ENCODE peak calls at places on chromosomes 2 and 18, in seven cellular contexts. N is H9, U is trophoblast cell, K is mesenchymal stem cell, L is neuronal stem cell, B is IMR-90, M is H1. G is an unnamed sample.
A peak's percentile ranks its signal among the peaks of the same experiment; 100 is the strongest.

GRCh38 chr2:74003494-74004211 is 18.9 kb downstream of the TET3 start:
- DNase-seq in M (no peak), K (peak; percentile 59), L (no peak), B (peak; percentile 82), N (peak; percentile 48), U (no peak), G (peak; percentile 76)

GRCh38 chr18:9737814-9738160 is 29.7 kb downstream of the RAB31 start:
- DNase-seq in N (no peak), M (no peak), B (no peak), L (no peak), K (no peak), U (no peak), G (no peak)

GRCh38 chr2:166592750-166593149 is 98.7 kb upstream of the SCN7A start:
- DNase-seq in L (no peak), M (no peak), N (no peak), B (no peak), K (no peak), U (no peak), G (no peak)

GRCh38 chr18:72652990-72653593 is 109.0 kb upstream of the CBLN2 start:
- DNase-seq in B (no peak), L (peak; percentile 50), U (no peak), M (peak; percentile 77), N (peak; percentile 71), K (peak; percentile 10), G (peak; percentile 83)

GRCh38 chr2:42823744-42824453 is 31.5 kb upstream of the HAAO start:
- DNase-seq in M (peak; percentile 36), K (no peak), N (no peak), B (peak; percentile 23), U (no peak), L (no peak), G (no peak)

GRCh38 chr2:8520791-8521344 is 161.0 kb upstream of the ID2 start:
- DNase-seq in U (no peak), B (no peak), M (no peak), L (no peak), N (no peak), K (no peak), G (no peak)

GRCh38 chr2:106030287-106031268 is 163.5 kb downstream of the UXS1 start:
- DNase-seq in B (peak; percentile 81), M (no peak), K (peak; percentile 64), N (no peak), U (peak; percentile 45), L (no peak), G (no peak)

GRCh38 chr2:31244101-31244500 is 10.1 kb downstream of the EHD3 start:
- DNase-seq in U (no peak), B (no peak), K (no peak), L (no peak), N (peak; percentile 20), M (no peak), G (no peak)

GRCh38 chr2:167355796-167356195 is 467.5 kb downstream of the XIRP2 start:
- DNase-seq in U (no peak), M (no peak), B (peak; percentile 80), L (no peak), N (no peak), K (peak; percentile 46), G (no peak)

GRCh38 chr2:22634167-22634566 is 750.8 kb upstream of the KLHL29 start:
- DNase-seq in N (no peak), M (no peak), B (no peak), U (no peak), L (no peak), K (no peak), G (no peak)
- H2BK5ac ChIP-seq in N (no peak overlapping the region), M (no peak overlapping the region), B (no peak overlapping the region), U (no peak overlapping the region), L (no peak overlapping the region), K (no peak overlapping the region), G (no peak overlapping the region)

GRCh38 chr2:46134531-46135229 is 162.5 kb upstream of the EPAS1 start:
- DNase-seq in B (no peak), N (no peak), L (no peak), K (peak; percentile 69), M (no peak), U (peak; percentile 91), G (peak; percentile 12)

GRCh38 chr2:46135230-46135555 is 162.0 kb upstream of the EPAS1 start:
- DNase-seq in U (no peak), L (no peak), B (no peak), M (no peak), N (no peak), K (no peak), G (no peak)

GRCh38 chr2:46135936-46136335 is 161.3 kb upstream of the EPAS1 start:
- DNase-seq in M (no peak), L (no peak), U (peak; percentile 96), B (peak; percentile 64), N (no peak), K (peak; percentile 74), G (peak; percentile 56)

GRCh38 chr2:46136953-46137352 is 160.3 kb upstream of the EPAS1 start:
- DNase-seq in B (no peak), L (no peak), M (no peak), N (no peak), U (no peak), K (no peak), G (no peak)

DNA sequence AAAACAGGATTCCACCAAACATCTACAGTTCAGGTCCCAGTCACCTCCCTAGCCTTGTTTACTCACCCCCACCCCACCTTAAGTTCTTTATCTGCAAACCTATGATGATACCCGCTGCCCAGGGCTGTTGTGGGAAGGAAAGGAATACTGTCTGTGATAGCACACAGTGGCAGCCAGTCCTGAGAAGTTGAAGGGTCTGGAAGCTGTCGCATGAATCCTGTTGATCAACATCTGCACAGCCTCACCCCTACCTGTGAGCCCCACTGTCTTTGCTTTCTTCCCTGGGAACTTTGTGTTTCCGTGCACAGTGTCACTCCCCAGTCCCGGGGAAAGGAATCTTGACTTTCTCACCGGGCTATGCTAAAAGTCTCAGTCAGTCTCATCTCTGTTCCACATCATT is 160.7 kb upstream of the EPAS1 start:
- DNase-seq in N (no peak), M (no peak), B (no peak), U (peak; percentile 29), L (no peak), K (no peak), G (peak; percentile 21)
- H2BK5ac ChIP-seq in N (no peak overlapping the region), M (no peak overlapping the region), B (no peak overlapping the region), U (peak overlapping the region; percentile 76), L (no peak overlapping the region), K (no peak overlapping the region), G (no peak overlapping the region)

DNA sequence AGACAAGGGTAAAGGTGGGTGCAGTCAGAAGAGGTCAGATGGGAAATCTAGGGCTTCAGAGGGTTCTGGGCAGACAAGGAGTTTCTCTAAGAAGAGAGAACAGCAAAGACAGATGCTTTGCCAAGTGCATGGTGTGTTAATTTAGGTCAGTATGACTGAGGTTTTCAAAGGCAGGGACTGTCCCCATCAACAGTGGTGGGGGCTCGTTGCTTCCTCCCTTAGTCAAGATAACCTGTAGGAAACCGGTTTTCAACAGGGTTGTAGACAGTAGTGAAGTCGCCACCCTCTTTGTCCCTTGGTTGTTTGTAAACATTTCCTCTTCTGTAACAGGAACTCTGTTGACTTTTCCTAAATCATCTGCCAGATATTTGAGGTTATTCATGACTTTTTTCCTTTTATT is 11.6 kb downstream of the RAB12 start:
- DNase-seq in L (no peak), K (no peak), N (no peak), M (no peak), B (no peak), U (no peak), G (no peak)
- H2BK5ac ChIP-seq in L (no peak overlapping the region), K (no peak overlapping the region), N (peak overlapping the region; percentile 30), M (peak overlapping the region; percentile 89), B (no peak overlapping the region), U (no peak overlapping the region), G (peak overlapping the region; percentile 37)

GRCh38 chr2:111694690-111695089 is 189.3 kb downstream of the ANAPC1 start:
- DNase-seq in B (peak; percentile 87), M (no peak), U (no peak), N (no peak), K (no peak), L (no peak), G (no peak)
- H2BK5ac ChIP-seq in B (no peak overlapping the region), M (no peak overlapping the region), U (no peak overlapping the region), N (no peak overlapping the region), K (no peak overlapping the region), L (no peak overlapping the region), G (no peak overlapping the region)

G was measured in mesendoderm.